ENCODE peak calls at places on chromosomes 11 and 22, in seven cellular contexts. D is thyroid gland, G is cardiac fibroblast, Y is IMR-90, R is A549, W is left ventricle myocardium inferior, J is heart left ventricle. O is an unnamed sample.

GRCh38 chr22:49958961-49959781 is 1.4 kb upstream of the PIM3 start:
- DNase-seq in D (peak), W (peak), J (no peak), R (no peak), G (no peak), Y (no peak), O (no peak)

GRCh38 chr22:49951986-49952896 is 8.3 kb upstream of the PIM3 start:
- DNase-seq in R (no peak), G (peak), Y (peak), W (no peak), D (peak), J (no peak), O (peak)

GRCh38 chr11:12137938-12138731 is 27.7 kb downstream of the MICAL2 start:
- DNase-seq in J (no peak), D (peak), G (peak), R (no peak), W (no peak), Y (peak), O (peak)

GRCh38 chr11:111945198-111945597 is 8.1 kb downstream of the DIXDC1 start:
- DNase-seq in G (no peak), J (no peak), W (no peak), D (peak), Y (no peak), R (no peak), O (no peak)

GRCh38 chr11:76049506-76049905 is 156.8 kb downstream of the WNT11 start:
- DNase-seq in R (no peak), W (no peak), G (no peak), Y (no peak), D (no peak), J (no peak), O (no peak)

GRCh38 chr11:66985508-66986177 is 10.5 kb downstream of the C11orf86 start:
- DNase-seq in R (no peak), Y (no peak), G (no peak), J (peak), W (peak), D (no peak), O (no peak)

GRCh38 chr11:46265764-46266163 is 11.7 kb upstream of the CREB3L1 start:
- DNase-seq in Y (no peak), R (no peak), W (no peak), G (no peak), J (no peak), D (no peak), O (no peak)

GRCh38 chr22:24807284-24807950 is 1.4 kb downstream of the SGSM1 start:
- DNase-seq in R (no peak), G (peak), Y (no peak), W (peak), D (peak), J (peak), O (no peak)

GRCh38 chr22:18031670-18032454 is 7.5 kb upstream of the MICAL3 start:
- DNase-seq in G (peak), Y (peak), W (peak), R (peak), J (peak), D (no peak), O (peak)

GRCh38 chr11:69650081-69650831 is 9.3 kb downstream of the CCND1 start:
- DNase-seq in J (no peak), W (no peak), D (no peak), G (no peak), Y (no peak), R (no peak), O (no peak)

GRCh38 chr11:8337396-8337795 is 73.7 kb upstream of the LMO1 start:
- DNase-seq in D (no peak), R (no peak), J (no peak), Y (no peak), W (no peak), G (no peak), O (no peak)

GRCh38 chr22:21862386-21863242 is 4.8 kb downstream of the MAPK1 start:
- DNase-seq in D (no peak), Y (no peak), R (no peak), W (no peak), J (no peak), G (no peak), O (no peak)

GRCh38 chr11:80967649-80968048 is 1526.8 kb upstream of the TENM4 start:
- DNase-seq in G (no peak), D (no peak), J (no peak), W (no peak), R (no peak), Y (no peak), O (no peak)

GRCh38 chr11:77560605-77561004 is 29.1 kb upstream of the AQP11 start:
- DNase-seq in R (no peak), G (no peak), W (no peak), D (no peak), Y (peak), J (no peak), O (peak)

GRCh38 chr11:77558380-77558779 is 31.4 kb upstream of the AQP11 start:
- DNase-seq in Y (no peak), J (no peak), D (no peak), R (no peak), W (no peak), G (peak), O (no peak)

GRCh38 chr11:77561257-77561656 is 28.5 kb upstream of the AQP11 start:
- DNase-seq in W (no peak), J (no peak), R (no peak), G (no peak), Y (no peak), D (no peak), O (no peak)

GRCh38 chr11:77559686-77560425 is 29.9 kb upstream of the AQP11 start:
- DNase-seq in R (peak), Y (peak), D (no peak), W (no peak), J (no peak), G (peak), O (peak)

GRCh38 chr11:77557553-77557952 is 32.2 kb upstream of the AQP11 start:
- DNase-seq in J (no peak), G (no peak), Y (peak), D (no peak), R (no peak), W (no peak), O (no peak)
- TF ChIP-seq CTCF in J (peak), G (no peak), Y (no peak), D (no peak), R (peak), W (peak), O (no peak)

GRCh38 chr11:100689141-100689540 is 2.1 kb downstream of the ARHGAP42 start:
- DNase-seq in Y (no peak), G (peak), J (no peak), R (no peak), W (no peak), D (no peak), O (no peak)
- H3K4me3 ChIP-seq in Y (no peak), G (no peak), J (peak), R (peak), W (peak), D (no peak), O (no peak)

DNA sequence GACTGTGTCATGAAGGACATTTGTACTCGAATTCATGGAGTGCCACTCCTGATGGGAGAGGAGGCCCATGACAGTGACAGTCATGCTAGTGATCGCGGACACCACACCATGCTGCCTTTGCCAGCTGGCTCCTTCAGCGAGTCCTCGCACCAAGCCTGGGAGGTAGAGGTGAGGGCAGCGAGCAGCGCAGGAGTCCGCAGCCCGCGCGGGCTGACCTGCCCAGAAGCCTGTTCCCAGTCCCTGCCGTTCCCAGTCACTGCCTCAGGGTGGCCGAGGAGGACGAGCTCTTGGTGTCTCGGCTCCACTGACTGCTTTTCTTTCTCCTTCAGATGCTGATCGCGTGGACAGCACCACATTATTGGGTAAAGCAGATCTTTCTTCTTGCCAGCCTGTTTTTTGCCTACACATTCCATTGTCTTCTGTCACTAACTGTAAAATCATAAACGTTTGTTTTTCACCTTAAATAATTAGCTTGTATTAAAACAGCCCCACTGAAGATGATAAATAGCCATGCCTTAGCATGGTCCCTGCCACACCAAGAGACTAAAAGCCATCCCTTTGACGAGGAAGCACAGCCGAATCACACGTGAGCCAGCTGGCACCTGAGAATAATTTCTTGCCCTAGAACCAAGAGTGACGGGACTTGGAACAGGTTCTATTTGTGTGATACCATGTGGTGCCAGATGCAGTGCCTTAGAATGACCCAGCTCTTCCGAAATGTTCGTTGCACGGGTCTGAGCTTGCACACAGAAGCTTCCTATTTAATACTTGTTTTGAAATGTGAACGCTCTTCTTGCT is 25.5 kb downstream of the FAM118A start:
- DNase-seq in D (no peak), W (peak), Y (no peak), R (no peak), G (no peak), J (peak), O (no peak)
- TF ChIP-seq CTCF in D (no peak), W (peak), Y (no peak), R (no peak), G (no peak), J (no peak), O (peak)

DNA sequence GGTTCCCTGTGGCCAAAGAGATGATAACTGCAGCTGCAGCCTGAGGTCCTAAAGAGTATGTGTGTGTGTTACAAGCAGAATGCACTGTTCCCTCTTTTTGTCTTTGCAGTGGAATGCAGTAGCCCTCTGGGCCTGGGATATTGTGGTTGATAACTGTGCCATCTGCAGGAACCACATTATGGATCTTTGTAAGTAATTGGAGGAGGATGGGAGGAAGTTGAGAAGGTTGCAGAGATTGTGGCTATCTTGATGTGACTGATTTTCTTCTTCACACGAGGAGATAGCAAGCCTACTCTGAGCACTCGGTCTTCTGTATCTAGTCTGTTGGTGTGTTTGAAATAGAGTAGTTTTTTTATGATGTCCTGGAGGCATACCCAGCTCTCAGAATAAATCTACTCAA is 2.3 kb downstream of the RBX1 start:
- DNase-seq in G (peak), R (no peak), D (no peak), J (no peak), Y (no peak), W (no peak), O (no peak)
- H3K4me3 ChIP-seq in G (no peak), R (no peak), D (no peak), J (no peak), Y (no peak), W (no peak), O (no peak)